ENCODE peak calls at places on chromosome 18, in six cellular contexts. C is mucosa of descending colon, K is left lung, W is heart right ventricle, O is endodermal cell, U is lung. B is an unnamed sample. For H3K4me1, the result is how much of the 10 kb centered on the place peaks cover.

GRCh38 chr18:24006731-24007308 is 7.7 kb upstream of the TTC39C start:
- DNase-seq in C (no peak), K (no peak), W (no peak), O (no peak), U (no peak), B (no peak)

GRCh38 chr18:12431561-12431960 is 23.8 kb downstream of the PRELID3A start:
- DNase-seq in C (no peak), K (no peak), W (no peak), O (no peak), U (no peak), B (peak)

GRCh38 chr18:38421016-38421415 is 855.4 kb upstream of the CELF4 start:
- DNase-seq in C (no peak), K (no peak), W (no peak), O (peak), U (no peak), B (no peak)

GRCh38 chr18:32435631-32436500 is 34.8 kb downstream of the GAREM1 start:
- DNase-seq in C (no peak), K (no peak), W (no peak), O (peak), U (peak), B (no peak)

GRCh38 chr18:51070545-51070944 is 40.5 kb downstream of the SMAD4 start:
- DNase-seq in C (no peak), K (no peak), W (no peak), O (no peak), U (no peak), B (no peak)

GRCh38 chr18:50696436-50696835 is 123.4 kb downstream of the MRO start:
- DNase-seq in C (no peak), K (no peak), W (no peak), O (no peak), U (no peak), B (no peak)

GRCh38 chr18:59056706-59057492 is 82.8 kb upstream of the SEC11C start:
- DNase-seq in C (peak), K (no peak), W (peak), O (peak), U (peak), B (peak)

GRCh38 chr18:31700990-31701389 is 16.6 kb upstream of the B4GALT6 start:
- DNase-seq in C (no peak), K (no peak), W (no peak), O (no peak), U (no peak), B (no peak)

GRCh38 chr18:74278058-74278457 is 13.7 kb downstream of the CYB5A start:
- DNase-seq in C (no peak), K (no peak), W (no peak), O (no peak), U (no peak), B (no peak)

GRCh38 chr18:33670052-33670451 is 92.0 kb downstream of the ASXL3 start:
- DNase-seq in C (no peak), K (no peak), W (no peak), O (no peak), U (no peak), B (no peak)

GRCh38 chr18:26227051-26227672 is 917 bp downstream of the TAF4B start:
- DNase-seq in C (no peak), K (no peak), W (peak), O (no peak), U (no peak), B (no peak)

GRCh38 chr18:27860701-27861107 is 316.2 kb downstream of the CDH2 start:
- DNase-seq in C (no peak), K (no peak), W (peak), O (peak), U (no peak), B (no peak)

GRCh38 chr18:3360211-3360610 is 89.8 kb upstream of the TGIF1 start:
- DNase-seq in C (no peak), K (no peak), W (no peak), O (peak), U (no peak), B (no peak)

GRCh38 chr18:76620326-76620813 is 125.3 kb upstream of the ZNF516 start:
- DNase-seq in C (peak), K (peak), W (peak), O (peak), U (peak), B (peak)

GRCh38 chr18:63472380-63472779 is 4.4 kb upstream of the SERPINB5 start:
- DNase-seq in C (no peak), K (no peak), W (no peak), O (no peak), U (no peak), B (no peak)

GRCh38 chr18:24672165-24672950 is 211.9 kb downstream of the HRH4 start:
- DNase-seq in C (no peak), K (no peak), W (no peak), O (no peak), U (no peak), B (no peak)

GRCh38 chr18:6624729-6625308 is 104.7 kb upstream of the ARHGAP28 start:
- DNase-seq in C (no peak), K (no peak), W (no peak), O (no peak), U (no peak), B (no peak)

GRCh38 chr18:45962866-45963265 is 4.3 kb downstream of the EPG5 start:
- DNase-seq in C (no peak), K (no peak), W (no peak), O (no peak), U (no peak), B (no peak)

DNA sequence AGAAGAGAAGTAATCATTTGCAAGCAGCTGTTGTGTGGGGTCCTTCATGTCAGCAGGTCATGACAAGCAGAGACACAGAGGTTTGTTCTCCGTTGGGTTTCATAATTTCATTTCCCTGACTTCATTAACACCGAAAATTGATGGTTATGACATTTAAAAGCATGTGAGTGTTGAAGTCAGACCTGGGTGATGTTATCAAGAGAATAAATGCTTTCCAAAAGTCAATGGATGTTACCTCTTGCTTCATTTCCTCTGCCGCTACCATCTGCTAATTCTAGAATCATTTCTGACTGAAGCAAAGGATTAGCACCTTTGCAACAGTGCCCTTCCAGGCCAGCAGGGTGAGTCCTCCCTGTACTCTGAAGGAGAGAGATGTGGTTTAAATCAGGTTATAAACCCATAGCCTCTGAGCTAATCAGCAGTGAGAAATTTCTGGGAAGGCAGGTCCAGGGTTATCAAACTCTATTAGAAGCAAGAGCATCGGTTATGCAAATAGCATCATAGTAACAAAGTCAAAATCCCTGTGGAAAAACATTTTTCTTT is 446.2 kb downstream of the PIK3C3 start:
- DNase-seq in C (no peak), K (no peak), W (no peak), O (no peak), U (no peak), B (no peak)
- TF ChIP-seq CTCF in C (no peak), K (no peak), W (no peak), O (peak), U (no peak), B (no peak)

DNA sequence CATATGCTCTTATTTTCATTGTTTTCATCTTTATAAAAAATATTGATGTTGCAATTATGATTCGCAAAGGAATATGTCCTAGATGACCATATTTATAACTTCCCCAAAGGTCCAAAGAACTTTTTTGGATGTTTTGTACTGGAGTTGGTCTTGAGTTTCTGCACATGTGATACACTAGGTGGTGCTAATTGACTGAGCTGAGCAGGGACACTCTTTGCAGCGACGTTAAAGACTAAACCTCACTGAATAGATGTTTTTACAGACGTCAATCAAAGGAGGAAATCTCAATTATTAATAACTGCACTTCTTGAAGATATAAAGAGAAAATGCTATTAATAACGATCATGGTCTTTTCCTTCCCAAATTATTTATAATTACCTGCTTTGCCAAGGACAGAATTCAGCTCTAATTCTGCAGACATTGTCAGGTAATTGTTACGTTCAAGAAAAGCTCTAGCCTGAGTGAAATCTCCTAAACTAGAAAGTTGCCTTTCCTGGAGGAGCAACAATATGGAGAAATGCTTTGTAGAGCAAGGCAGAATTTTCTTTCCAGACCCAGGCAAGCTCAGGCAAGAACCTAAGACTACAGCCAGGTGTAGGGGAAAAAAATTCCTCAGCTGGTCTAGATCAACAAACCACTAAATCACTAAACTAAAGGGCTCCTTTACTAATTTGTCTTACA is 119.3 kb upstream of the RBBP8 start:
- DNase-seq in C (no peak), K (no peak), W (no peak), O (no peak), U (no peak), B (no peak)
- H3K4me3 ChIP-seq in C (no peak), K (no peak), W (no peak), O (no peak), U (no peak), B (no peak)

GRCh38 chr18:29157057-29157780 is 980.3 kb upstream of the CDH2 start:
- DNase-seq in C (no peak), K (no peak), W (no peak), O (no peak), U (no peak), B (no peak)

GRCh38 chr18:29154758-29155725 is 978.1 kb upstream of the CDH2 start:
- DNase-seq in C (no peak), K (no peak), W (no peak), O (no peak), U (no peak), B (no peak)

GRCh38 chr18:29156531-29156930 is 979.6 kb upstream of the CDH2 start:
- DNase-seq in C (no peak), K (no peak), W (no peak), O (no peak), U (no peak), B (no peak)

GRCh38 chr18:29160123-29160522 is 983.2 kb upstream of the CDH2 start:
- DNase-seq in C (no peak), K (no peak), W (no peak), O (no peak), U (no peak), B (no peak)

DNA sequence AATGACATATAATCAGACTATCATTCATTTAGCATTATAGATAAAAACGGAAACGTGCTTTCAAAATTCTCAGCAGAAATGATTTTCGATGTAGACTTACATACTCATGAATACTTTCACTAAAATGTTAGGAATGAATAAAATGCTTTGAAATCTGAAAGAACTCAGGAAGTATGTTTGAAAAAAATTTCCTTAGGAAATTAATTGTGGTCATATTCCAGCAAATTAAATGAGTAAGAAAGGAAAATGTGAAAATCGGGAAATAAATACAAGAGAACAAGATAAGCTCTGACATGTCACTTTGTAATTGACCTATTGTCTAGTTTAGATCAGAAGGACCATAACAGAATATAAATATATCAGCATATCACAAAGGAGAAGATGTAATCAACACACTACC is 981.0 kb upstream of the CDH2 start:
- DNase-seq in C (no peak), K (no peak), W (no peak), O (no peak), U (no peak), B (no peak)
- H3K4me1 ChIP-seq in C (under half), K (under half), W (under half), O (under half), U (under half), B (under half)

GRCh38 chr18:79438581-79438980 is 42.9 kb downstream of the NFATC1 start:
- DNase-seq in C (no peak), K (no peak), W (no peak), O (no peak), U (no peak), B (no peak)
- TF ChIP-seq CTCF in C (no peak), K (no peak), W (no peak), O (no peak), U (no peak), B (no peak)

GRCh38 chr18:75418293-75418692 is 9.2 kb downstream of the SMIM21 start:
- DNase-seq in C (no peak), K (no peak), W (no peak), O (no peak), U (no peak), B (no peak)
- H3K4me3 ChIP-seq in C (no peak), K (no peak), W (no peak), O (no peak), U (no peak), B (no peak)

GRCh38 chr18:42517896-42518295 is 562.9 kb downstream of the PIK3C3 start:
- DNase-seq in C (no peak), K (no peak), W (no peak), O (no peak), U (no peak), B (no peak)
- H3K4me1 ChIP-seq in C (under half), K (under half), W (under half), O (under half), U (under half), B (under half)

DNA sequence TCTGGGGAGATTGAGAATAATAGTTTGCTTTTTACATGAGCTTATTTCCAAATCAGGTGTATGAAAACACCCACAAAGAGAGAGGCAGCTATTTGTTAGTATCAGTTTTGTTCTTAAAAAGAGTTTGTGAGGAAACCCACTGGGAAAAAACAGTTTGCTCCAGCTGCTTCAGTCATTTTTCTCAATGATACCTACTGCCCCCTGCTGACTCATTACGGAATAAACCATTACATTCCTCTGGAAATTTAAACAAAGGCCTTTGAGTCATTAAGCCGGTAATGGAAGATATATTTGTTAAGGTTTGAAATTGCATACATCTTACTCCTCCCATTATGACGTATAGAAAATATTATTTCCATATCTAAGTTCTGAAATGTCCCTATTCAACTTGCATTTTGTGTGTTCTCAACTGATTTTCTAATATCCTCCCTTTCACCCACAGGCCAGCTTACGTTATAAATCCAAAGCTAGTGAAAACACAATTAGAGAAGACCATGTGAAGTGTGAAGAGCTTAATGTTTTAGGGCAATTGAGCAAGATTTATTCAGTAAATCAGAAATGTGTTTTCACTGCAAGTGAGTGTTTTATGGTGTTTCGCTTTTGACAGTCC is 761.6 kb downstream of the DSC3 start:
- DNase-seq in C (no peak), K (no peak), W (peak), O (peak), U (no peak), B (no peak)
- TF ChIP-seq CTCF in C (no peak), K (peak), W (peak), O (peak), U (no peak), B (peak)

GRCh38 chr18:44788334-44788733 is 107.6 kb downstream of the SETBP1 start:
- DNase-seq in C (no peak), K (no peak), W (no peak), O (no peak), U (no peak), B (no peak)

GRCh38 chr18:44789704-44790103 is 109.0 kb downstream of the SETBP1 start:
- DNase-seq in C (no peak), K (no peak), W (peak), O (no peak), U (no peak), B (no peak)

GRCh38 chr18:44783371-44783770 is 102.7 kb downstream of the SETBP1 start:
- DNase-seq in C (no peak), K (no peak), W (no peak), O (no peak), U (no peak), B (no peak)

GRCh38 chr18:44786257-44786656 is 105.6 kb downstream of the SETBP1 start:
- DNase-seq in C (no peak), K (no peak), W (no peak), O (no peak), U (no peak), B (no peak)

DNA sequence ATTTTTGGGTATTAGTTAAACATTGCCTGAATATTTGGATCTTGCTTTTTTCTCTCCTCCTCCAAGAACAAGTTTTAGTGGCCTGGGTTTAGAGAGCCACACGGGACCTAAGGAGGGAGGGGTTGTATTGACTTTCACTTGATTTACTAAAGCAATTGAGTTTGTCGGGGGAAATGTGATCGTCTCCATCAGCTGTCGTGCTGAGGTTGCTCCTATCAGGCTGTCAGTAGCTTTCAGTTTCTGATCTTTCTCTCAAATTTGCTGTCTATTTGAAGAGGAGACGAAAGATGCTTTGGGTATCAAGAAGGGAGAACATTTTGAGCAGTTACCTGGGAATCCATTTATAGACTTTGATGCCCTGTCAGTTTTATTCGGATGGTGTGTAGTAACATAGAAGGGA is 106.0 kb downstream of the SETBP1 start:
- DNase-seq in C (no peak), K (no peak), W (no peak), O (no peak), U (no peak), B (no peak)
- H3K4me3 ChIP-seq in C (no peak), K (no peak), W (no peak), O (no peak), U (no peak), B (no peak)

DNA sequence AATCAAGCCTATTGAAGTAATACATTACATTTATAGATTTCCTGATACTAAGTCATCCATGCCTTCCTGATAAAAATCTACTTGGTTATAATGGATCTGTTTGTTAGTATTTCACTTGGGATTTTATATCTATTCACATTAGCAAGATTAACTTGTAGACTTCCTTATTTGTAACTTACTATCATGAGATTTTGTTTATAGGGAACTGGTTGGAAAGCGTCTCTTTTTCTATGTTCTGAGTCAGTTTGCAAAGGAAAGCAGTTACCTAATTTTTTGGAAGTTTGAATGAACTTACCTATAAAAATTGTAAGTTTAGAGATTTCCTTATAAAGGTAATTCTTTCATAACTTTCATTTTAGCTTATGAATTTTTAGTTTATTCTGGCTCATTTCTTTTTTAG is 141.4 kb downstream of the SMAD7 start:
- DNase-seq in C (no peak), K (no peak), W (no peak), O (no peak), U (no peak), B (no peak)
- H3K4me1 ChIP-seq in C (under half), K (under half), W (under half), O (under half), U (under half), B (under half)